ENCODE peak calls at places on chromosomes 5 and 9, in ten cellular contexts. One of them, this sample, is unnamed.

GRCh38 chr9:86186696-86187095 is 72.8 kb downstream of the C9orf153 start:
- DNase-seq in iris pigment epithelial cell: no peak
- DNase-seq in GM20000: no peak
- DNase-seq in renal cortical epithelial cell: no peak
- DNase-seq in HuH-7.5: no peak
- DNase-seq in DMS 273 treated with DMSO at 0.1 percent for 48 hours: no peak
- DNase-seq in NCI-H1436: no peak
- DNase-seq in RWPE1: no peak
- DNase-seq in cardiac fibroblast: no peak
- DNase-seq in GM04503: no peak
- DNase-seq in this sample: no peak

GRCh38 chr9:18362901-18363685 is 110.9 kb upstream of the ADAMTSL1 start:
- DNase-seq in GM20000: peak
- DNase-seq in RWPE1: no peak
- DNase-seq in cardiac fibroblast: peak
- DNase-seq in NCI-H1436: no peak
- DNase-seq in renal cortical epithelial cell: no peak
- DNase-seq in DMS 273 treated with DMSO at 0.1 percent for 48 hours: no peak
- DNase-seq in GM04503: peak
- DNase-seq in iris pigment epithelial cell: peak
- DNase-seq in HuH-7.5: no peak
- DNase-seq in this sample: peak

GRCh38 chr5:57834829-57835554 is 352.4 kb upstream of the ACTBL2 start:
- DNase-seq in DMS 273 treated with DMSO at 0.1 percent for 48 hours: peak
- DNase-seq in iris pigment epithelial cell: peak
- DNase-seq in cardiac fibroblast: peak
- DNase-seq in NCI-H1436: no peak
- DNase-seq in renal cortical epithelial cell: peak
- DNase-seq in RWPE1: peak
- DNase-seq in HuH-7.5: no peak
- DNase-seq in GM20000: no peak
- DNase-seq in GM04503: no peak
- DNase-seq in this sample: peak

GRCh38 chr5:127216906-127217675 is 73.5 kb upstream of the MEGF10 start:
- DNase-seq in GM04503: no peak
- DNase-seq in NCI-H1436: no peak
- DNase-seq in RWPE1: no peak
- DNase-seq in renal cortical epithelial cell: no peak
- DNase-seq in cardiac fibroblast: no peak
- DNase-seq in iris pigment epithelial cell: peak
- DNase-seq in HuH-7.5: no peak
- DNase-seq in GM20000: no peak
- DNase-seq in DMS 273 treated with DMSO at 0.1 percent for 48 hours: no peak
- DNase-seq in this sample: peak

GRCh38 chr9:92986175-92987110 is 39.1 kb downstream of the FGD3 start:
- DNase-seq in cardiac fibroblast: peak
- DNase-seq in iris pigment epithelial cell: peak
- DNase-seq in NCI-H1436: no peak
- DNase-seq in GM20000: no peak
- DNase-seq in renal cortical epithelial cell: no peak
- DNase-seq in DMS 273 treated with DMSO at 0.1 percent for 48 hours: no peak
- DNase-seq in HuH-7.5: no peak
- DNase-seq in RWPE1: no peak
- DNase-seq in GM04503: no peak
- DNase-seq in this sample: peak

GRCh38 chr9:120970249-120970648 is 43.7 kb upstream of the TRAF1 start:
- DNase-seq in DMS 273 treated with DMSO at 0.1 percent for 48 hours: no peak
- DNase-seq in iris pigment epithelial cell: peak
- DNase-seq in cardiac fibroblast: no peak
- DNase-seq in GM20000: no peak
- DNase-seq in HuH-7.5: no peak
- DNase-seq in renal cortical epithelial cell: no peak
- DNase-seq in RWPE1: no peak
- DNase-seq in NCI-H1436: no peak
- DNase-seq in GM04503: no peak
- DNase-seq in this sample: no peak

GRCh38 chr9:96875460-96876142 is 21.3 kb upstream of the ZNF782 start:
- DNase-seq in renal cortical epithelial cell: peak
- DNase-seq in HuH-7.5: peak
- DNase-seq in RWPE1: peak
- DNase-seq in cardiac fibroblast: peak
- DNase-seq in NCI-H1436: peak
- DNase-seq in GM04503: no peak
- DNase-seq in GM20000: peak
- DNase-seq in iris pigment epithelial cell: peak
- DNase-seq in DMS 273 treated with DMSO at 0.1 percent for 48 hours: peak
- DNase-seq in this sample: peak

GRCh38 chr5:10731910-10732309 is 29.1 kb downstream of the DAP start:
- DNase-seq in iris pigment epithelial cell: no peak
- DNase-seq in NCI-H1436: no peak
- DNase-seq in DMS 273 treated with DMSO at 0.1 percent for 48 hours: no peak
- DNase-seq in renal cortical epithelial cell: no peak
- DNase-seq in GM20000: no peak
- DNase-seq in GM04503: no peak
- DNase-seq in HuH-7.5: no peak
- DNase-seq in cardiac fibroblast: no peak
- DNase-seq in RWPE1: no peak
- DNase-seq in this sample: no peak

GRCh38 chr5:178145965-178146820 is 7.5 kb downstream of the NHP2 start:
- DNase-seq in RWPE1: peak
- DNase-seq in GM20000: peak
- DNase-seq in cardiac fibroblast: peak
- DNase-seq in renal cortical epithelial cell: peak
- DNase-seq in GM04503: no peak
- DNase-seq in NCI-H1436: no peak
- DNase-seq in DMS 273 treated with DMSO at 0.1 percent for 48 hours: no peak
- DNase-seq in iris pigment epithelial cell: peak
- DNase-seq in HuH-7.5: peak
- DNase-seq in this sample: peak